ENCODE peak calls at places on chromosomes 3 and 15, in seven cellular contexts. Q, J, F, B, D, M and L are unnamed samples.

GRCh38 chr3:45841380-45841700 is 579 bp downstream of the LZTFL1 start:
- DNase-seq in Q (no peak), J (no peak), F (no peak), B (no peak), D (no peak), M (no peak), L (no peak)

GRCh38 chr3:195110647-195111321 is 160.2 kb downstream of the XXYLT1 start:
- DNase-seq in Q (no peak), J (no peak), F (peak), B (no peak), D (no peak), M (no peak), L (no peak)

GRCh38 chr15:70044168-70044567 is 53.5 kb downstream of the TLE3 start:
- DNase-seq in Q (no peak), J (no peak), F (peak), B (no peak), D (no peak), M (no peak), L (no peak)

GRCh38 chr15:83918011-83918410 is 264.1 kb downstream of the ADAMTSL3 start:
- DNase-seq in Q (no peak), J (no peak), F (no peak), B (no peak), D (no peak), M (no peak), L (no peak)

GRCh38 chr3:38724392-38724736 is 74.9 kb upstream of the SCN5A start:
- DNase-seq in Q (no peak), J (no peak), F (no peak), B (no peak), D (no peak), M (no peak), L (no peak)

GRCh38 chr15:94584833-94585244 is 353.5 kb downstream of the MCTP2 start:
- DNase-seq in Q (no peak), J (no peak), F (no peak), B (peak), D (peak), M (no peak), L (no peak)

GRCh38 chr3:88149146-88149515 is 628 bp upstream of the C3orf38 start:
- DNase-seq in Q (no peak), J (peak), F (no peak), B (peak), D (no peak), M (peak), L (no peak)

GRCh38 chr15:84079885-84080777 is 155.4 kb upstream of the GOLGA6L4 start:
- DNase-seq in Q (peak), J (no peak), F (peak), B (peak), D (peak), M (no peak), L (peak)

GRCh38 chr3:89946863-89947262 is 839.4 kb downstream of the EPHA3 start:
- DNase-seq in Q (no peak), J (no peak), F (no peak), B (no peak), D (no peak), M (no peak), L (no peak)

GRCh38 chr3:82163907-82164520 is 402.6 kb upstream of the GBE1 start:
- DNase-seq in Q (no peak), J (no peak), F (no peak), B (no peak), D (no peak), M (peak), L (no peak)

GRCh38 chr3:157139938-157140534 is 19.9 kb downstream of the CCNL1 start:
- DNase-seq in Q (no peak), J (no peak), F (no peak), B (no peak), D (no peak), M (no peak), L (no peak)

GRCh38 chr3:111252795-111253194 is 181.2 kb downstream of the NECTIN3 start:
- DNase-seq in Q (no peak), J (peak), F (peak), B (no peak), D (no peak), M (no peak), L (no peak)

GRCh38 chr3:73926360-73927202 is 301.8 kb upstream of the PDZRN3 start:
- DNase-seq in Q (no peak), J (no peak), F (no peak), B (no peak), D (no peak), M (no peak), L (no peak)

GRCh38 chr15:60464836-60465630 is 13.9 kb downstream of the ICE2 start:
- DNase-seq in Q (no peak), J (no peak), F (no peak), B (no peak), D (no peak), M (no peak), L (no peak)

GRCh38 chr3:175226444-175226843 is 367.3 kb downstream of the NAALADL2 start:
- DNase-seq in Q (no peak), J (no peak), F (no peak), B (no peak), D (no peak), M (no peak), L (no peak)

GRCh38 chr3:13748500-13748899 is 131.4 kb downstream of the WNT7A start:
- DNase-seq in Q (no peak), J (no peak), F (no peak), B (no peak), D (no peak), M (no peak), L (no peak)

GRCh38 chr3:166837535-166837934 is 542.6 kb downstream of the ZBBX start:
- DNase-seq in Q (no peak), J (peak), F (no peak), B (no peak), D (no peak), M (no peak), L (no peak)

GRCh38 chr15:64452988-64453688 is 7.2 kb upstream of the ZNF609 start:
- DNase-seq in Q (peak), J (no peak), F (no peak), B (no peak), D (peak), M (no peak), L (peak)

GRCh38 chr15:56165234-56165633 is 78.4 kb downstream of the RFX7 start:
- DNase-seq in Q (no peak), J (no peak), F (no peak), B (no peak), D (no peak), M (no peak), L (no peak)

GRCh38 chr3:141410408-141410807 is 42.1 kb downstream of the ZBTB38 start:
- DNase-seq in Q (no peak), J (no peak), F (no peak), B (peak), D (peak), M (no peak), L (peak)

GRCh38 chr15:101053261-101053660 is 134.1 kb downstream of the LRRK1 start:
- DNase-seq in Q (peak), J (no peak), F (peak), B (no peak), D (no peak), M (no peak), L (no peak)

GRCh38 chr3:155890671-155891190 is 20.3 kb downstream of the GMPS start:
- DNase-seq in Q (no peak), J (no peak), F (no peak), B (peak), D (no peak), M (no peak), L (no peak)

GRCh38 chr3:134189848-134190247 is 60.8 kb downstream of the RYK start:
- DNase-seq in Q (no peak), J (no peak), F (no peak), B (no peak), D (no peak), M (no peak), L (no peak)

GRCh38 chr3:118564800-118565199 is 469.8 kb downstream of the IGSF11 start:
- DNase-seq in Q (no peak), J (no peak), F (no peak), B (no peak), D (no peak), M (no peak), L (no peak)

GRCh38 chr15:56045068-56045748 is 51.8 kb upstream of the NEDD4 start:
- DNase-seq in Q (no peak), J (no peak), F (no peak), B (no peak), D (no peak), M (no peak), L (no peak)

GRCh38 chr15:97759363-97759762 is 201.1 kb upstream of the ARRDC4 start:
- DNase-seq in Q (no peak), J (no peak), F (no peak), B (no peak), D (no peak), M (no peak), L (no peak)

GRCh38 chr3:185744997-185745843 is 79.6 kb downstream of the IGF2BP2 start:
- DNase-seq in Q (no peak), J (peak), F (no peak), B (no peak), D (no peak), M (no peak), L (no peak)

GRCh38 chr3:194381460-194381875 is 11.9 kb upstream of the LRRC15 start:
- DNase-seq in Q (peak), J (peak), F (peak), B (no peak), D (no peak), M (no peak), L (no peak)

GRCh38 chr3:97932387-97932801 is 39.8 kb downstream of the RIOX2 start:
- DNase-seq in Q (no peak), J (no peak), F (no peak), B (peak), D (no peak), M (no peak), L (no peak)

GRCh38 chr3:172007065-172007370 is 32.4 kb upstream of the FNDC3B start:
- DNase-seq in Q (no peak), J (no peak), F (no peak), B (no peak), D (no peak), M (no peak), L (no peak)

GRCh38 chr15:60389261-60390077 is 8.3 kb downstream of the ANXA2 start:
- DNase-seq in Q (no peak), J (no peak), F (no peak), B (no peak), D (no peak), M (no peak), L (no peak)

GRCh38 chr3:48180021-48180420 is 8.2 kb downstream of the CDC25A start:
- DNase-seq in Q (no peak), J (no peak), F (no peak), B (no peak), D (no peak), M (no peak), L (no peak)

GRCh38 chr3:124986153-124987143 is 51.9 kb upstream of the MUC13 start:
- DNase-seq in Q (no peak), J (peak), F (no peak), B (no peak), D (no peak), M (peak), L (no peak)

DNA sequence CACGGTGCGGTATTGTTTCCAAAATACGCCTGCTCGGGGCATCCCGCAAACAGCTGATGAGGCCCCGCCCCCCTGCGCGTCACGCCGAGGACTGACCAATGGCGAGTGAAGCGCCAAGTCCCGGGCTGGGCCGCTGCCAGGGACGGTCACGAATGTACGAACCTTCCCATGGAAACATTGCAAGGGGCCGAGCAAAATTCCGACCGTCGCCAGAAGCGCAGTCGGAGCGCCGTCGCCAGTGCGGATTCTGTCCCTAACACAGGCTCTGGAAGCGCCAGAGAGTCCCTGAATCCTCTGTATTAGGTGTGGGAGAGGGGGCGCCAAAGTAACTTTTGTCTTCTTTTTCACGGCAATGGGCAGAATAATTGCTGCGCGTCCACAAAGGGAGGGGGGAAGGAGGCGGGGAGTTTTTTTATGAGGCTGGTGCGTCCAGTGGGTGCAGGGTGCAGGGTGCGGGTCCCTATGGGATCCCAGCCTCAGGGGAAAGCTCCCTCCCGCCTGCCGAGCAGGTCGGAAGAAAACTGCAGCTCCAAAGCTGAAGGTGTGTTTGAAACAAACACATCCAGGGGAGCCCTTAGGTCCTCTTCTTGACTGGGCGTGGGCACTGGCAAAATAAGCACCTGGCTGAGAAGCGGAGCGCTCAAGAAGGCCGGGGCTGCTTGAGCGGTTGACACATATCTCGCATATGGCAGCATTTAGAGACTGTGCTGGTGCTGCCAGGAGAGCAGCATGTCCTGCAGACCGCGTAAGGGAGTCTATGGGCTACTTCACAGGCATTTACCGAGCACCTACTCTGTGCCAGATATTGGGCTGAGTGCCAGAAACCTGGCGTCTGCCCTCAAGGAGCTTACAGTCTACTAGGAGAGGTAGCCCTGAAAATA is at the start of gene BMF:
- DNase-seq in Q (peak), J (peak), F (peak), B (peak), D (peak), M (peak), L (peak)
- TF ChIP-seq POLR2A in Q (no peak), J (no peak), F (no peak), B (no peak), D (peak), M (no peak), L (no peak)

DNA sequence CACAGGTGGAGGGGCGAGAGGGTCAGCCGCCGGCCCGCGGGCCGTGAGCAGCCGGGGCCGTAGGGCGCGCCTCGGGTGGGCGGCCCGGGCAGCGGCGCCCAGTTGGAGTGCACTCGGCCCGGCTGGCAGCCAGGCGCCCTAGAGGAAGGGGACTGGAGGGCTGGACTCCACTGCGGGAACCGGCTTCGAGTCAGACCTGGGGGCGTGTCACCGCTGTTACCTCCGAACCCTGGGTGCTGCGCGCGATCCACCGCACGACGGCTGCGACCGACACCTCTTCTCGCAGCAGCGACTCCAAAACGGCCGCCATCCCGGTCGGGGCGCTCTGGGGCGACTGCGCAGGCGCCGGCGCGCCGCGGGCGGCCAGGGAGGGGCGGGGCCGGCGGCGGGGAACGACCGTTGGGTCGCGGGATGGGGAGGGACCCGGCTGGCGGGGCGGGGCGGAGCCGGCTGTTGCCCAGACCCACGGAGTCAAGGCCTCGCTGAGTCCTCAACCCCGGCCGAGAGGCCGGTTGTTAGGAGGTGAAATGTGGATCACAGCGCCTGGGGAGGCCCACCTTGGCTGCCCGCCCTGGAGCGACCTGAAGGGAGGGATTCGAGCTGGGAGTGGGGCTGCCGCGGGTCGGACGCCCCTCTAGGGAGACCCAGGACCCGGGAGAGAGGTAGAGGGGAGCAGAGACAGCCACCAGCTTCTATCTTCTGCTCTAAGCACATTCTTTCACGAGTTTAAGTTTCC is at the start of gene CDAN1:
- DNase-seq in Q (peak), J (peak), F (peak), B (peak), D (peak), M (peak), L (peak)
- TF ChIP-seq POLR2A in Q (no peak), J (peak), F (no peak), B (peak), D (peak), M (peak), L (peak)

GRCh38 chr3:187072582-187072981 is 66.7 kb downstream of the RPL39L start:
- DNase-seq in Q (no peak), J (no peak), F (no peak), B (peak), D (no peak), M (no peak), L (no peak)

GRCh38 chr3:187076297-187076696 is 63.0 kb downstream of the RPL39L start:
- DNase-seq in Q (no peak), J (no peak), F (no peak), B (no peak), D (no peak), M (no peak), L (no peak)

GRCh38 chr3:187069857-187070516 is 69.3 kb downstream of the RPL39L start:
- DNase-seq in Q (no peak), J (no peak), F (no peak), B (no peak), D (no peak), M (no peak), L (no peak)

GRCh38 chr3:187077085-187077484 is 62.2 kb downstream of the RPL39L start:
- DNase-seq in Q (no peak), J (no peak), F (no peak), B (no peak), D (no peak), M (no peak), L (no peak)

DNA sequence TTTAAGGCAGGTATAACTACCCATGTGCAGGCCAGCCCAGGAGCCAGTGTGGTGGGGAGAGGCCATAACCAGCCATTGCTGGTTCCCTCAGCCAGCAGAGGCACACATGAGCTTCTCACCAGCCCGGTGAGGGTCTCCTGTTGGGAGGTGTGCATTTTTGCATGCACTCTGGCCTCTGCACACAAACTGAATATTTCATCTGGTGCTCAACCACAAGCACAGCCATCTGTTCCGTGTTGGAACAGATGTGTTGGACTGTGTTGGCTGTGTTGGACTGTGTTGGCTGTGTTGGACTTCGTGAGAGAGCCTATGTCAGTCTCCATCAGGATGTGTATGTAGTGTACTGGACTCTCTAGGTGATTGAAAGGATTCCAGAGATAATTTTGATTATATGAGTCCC is 67.2 kb downstream of the RPL39L start:
- DNase-seq in Q (no peak), J (no peak), F (no peak), B (no peak), D (no peak), M (no peak), L (no peak)
- TF ChIP-seq POLR2A in Q (no peak), J (no peak), F (no peak), B (no peak), D (no peak), M (no peak), L (no peak)

GRCh38 chr15:43492673-43493601 is at the start of gene TP53BP1:
- DNase-seq in Q (peak), J (peak), F (peak), B (peak), D (peak), M (peak), L (peak)
- TF ChIP-seq POLR2A in Q (no peak), J (peak), F (no peak), B (peak), D (no peak), M (peak), L (no peak)